ENCODE peak calls at places on chromosome 19, in seven cellular contexts. J is MM.1S, B is neuronal stem cell, O is SK-N-SH, N is trophoblast cell, S is H9, G is HCT116. Z is an unnamed sample.

GRCh38 chr19:55654833-55655647 is at the start of gene U2AF2:
- DNase-seq in J (peak), B (peak), O (peak), N (peak), S (peak), G (peak), Z (peak)

GRCh38 chr19:21569497-21569870 is 64.1 kb downstream of the ZNF429 start:
- DNase-seq in J (no peak), B (no peak), O (no peak), N (peak), S (no peak), G (no peak), Z (no peak)

GRCh38 chr19:38640368-38640767 is 7.1 kb upstream of the ACTN4 start:
- DNase-seq in J (no peak), B (no peak), O (no peak), N (peak), S (no peak), G (no peak), Z (no peak)

GRCh38 chr19:51702754-51703654 is 9.9 kb downstream of the SPACA6 start:
- DNase-seq in J (no peak), B (no peak), O (peak), N (peak), S (peak), G (no peak), Z (peak)

GRCh38 chr19:13839938-13840750 is 36.8 kb upstream of the NANOS3 start:
- DNase-seq in J (no peak), B (no peak), O (no peak), N (peak), S (peak), G (no peak), Z (no peak)

GRCh38 chr19:6800991-6801396 is 28.5 kb downstream of the VAV1 start:
- DNase-seq in J (peak), B (no peak), O (no peak), N (no peak), S (peak), G (peak), Z (no peak)

GRCh38 chr19:4506449-4507149 is 11.7 kb downstream of the PLIN4 start:
- DNase-seq in J (no peak), B (no peak), O (no peak), N (peak), S (no peak), G (no peak), Z (no peak)

GRCh38 chr19:38917921-38918491 is 6.0 kb upstream of the CCER2 start:
- DNase-seq in J (no peak), B (no peak), O (peak), N (peak), S (no peak), G (no peak), Z (peak)

GRCh38 chr19:13639342-13639929 is 124.9 kb upstream of the MRI1 start:
- DNase-seq in J (no peak), B (no peak), O (no peak), N (peak), S (no peak), G (no peak), Z (no peak)

GRCh38 chr19:35141627-35142401 is 1.2 kb upstream of the FXYD7 start:
- DNase-seq in J (no peak), B (no peak), O (no peak), N (peak), S (no peak), G (no peak), Z (peak)

GRCh38 chr19:27821418-27822018 is 1391.4 kb downstream of the UQCRFS1 start:
- DNase-seq in J (no peak), B (no peak), O (no peak), N (no peak), S (no peak), G (no peak), Z (no peak)

GRCh38 chr19:21751379-21751778 is 16.0 kb downstream of the ZNF100 start:
- DNase-seq in J (no peak), B (no peak), O (no peak), N (peak), S (no peak), G (no peak), Z (no peak)

GRCh38 chr19:38247734-38248268 is 8.4 kb downstream of the PPP1R14A start:
- DNase-seq in J (no peak), B (no peak), O (no peak), N (no peak), S (no peak), G (no peak), Z (no peak)

GRCh38 chr19:16175954-16176353 is 2.6 kb upstream of the CIB3 start:
- DNase-seq in J (peak), B (no peak), O (no peak), N (no peak), S (no peak), G (no peak), Z (no peak)

GRCh38 chr19:51887522-51888498 is at the start of gene ZNF577:
- DNase-seq in J (no peak), B (peak), O (peak), N (peak), S (peak), G (no peak), Z (peak)

GRCh38 chr19:34824686-34825085 is 51.7 kb upstream of the ZNF599 start:
- DNase-seq in J (no peak), B (no peak), O (no peak), N (no peak), S (no peak), G (no peak), Z (no peak)

GRCh38 chr19:55117063-55117635 is 288 bp downstream of the PPP1R12C start:
- DNase-seq in J (no peak), B (no peak), O (no peak), N (peak), S (no peak), G (no peak), Z (no peak)

GRCh38 chr19:40217027-40217810 is 965 bp downstream of the TTC9B start:
- DNase-seq in J (no peak), B (no peak), O (peak), N (peak), S (peak), G (peak), Z (peak)

GRCh38 chr19:10116085-10116865 is 3.4 kb downstream of the EIF3G start:
- DNase-seq in J (no peak), B (no peak), O (no peak), N (no peak), S (no peak), G (no peak), Z (no peak)
- H3K9ac ChIP-seq in J (no peak), B (no peak), O (no peak), N (no peak), S (no peak), G (no peak), Z (no peak)

GRCh38 chr19:17324357-17325114 is 10.1 kb downstream of the ANO8 start:
- DNase-seq in J (no peak), B (no peak), O (no peak), N (no peak), S (no peak), G (no peak), Z (no peak)
- H3K9ac ChIP-seq in J (no peak), B (no peak), O (no peak), N (no peak), S (no peak), G (no peak), Z (no peak)

GRCh38 chr19:42277821-42278809 is 9.1 kb downstream of the CIC start:
- DNase-seq in J (no peak), B (no peak), O (peak), N (no peak), S (peak), G (no peak), Z (no peak)
- H3K9ac ChIP-seq in J (no peak), B (peak), O (peak), N (peak), S (no peak), G (no peak), Z (no peak)

DNA sequence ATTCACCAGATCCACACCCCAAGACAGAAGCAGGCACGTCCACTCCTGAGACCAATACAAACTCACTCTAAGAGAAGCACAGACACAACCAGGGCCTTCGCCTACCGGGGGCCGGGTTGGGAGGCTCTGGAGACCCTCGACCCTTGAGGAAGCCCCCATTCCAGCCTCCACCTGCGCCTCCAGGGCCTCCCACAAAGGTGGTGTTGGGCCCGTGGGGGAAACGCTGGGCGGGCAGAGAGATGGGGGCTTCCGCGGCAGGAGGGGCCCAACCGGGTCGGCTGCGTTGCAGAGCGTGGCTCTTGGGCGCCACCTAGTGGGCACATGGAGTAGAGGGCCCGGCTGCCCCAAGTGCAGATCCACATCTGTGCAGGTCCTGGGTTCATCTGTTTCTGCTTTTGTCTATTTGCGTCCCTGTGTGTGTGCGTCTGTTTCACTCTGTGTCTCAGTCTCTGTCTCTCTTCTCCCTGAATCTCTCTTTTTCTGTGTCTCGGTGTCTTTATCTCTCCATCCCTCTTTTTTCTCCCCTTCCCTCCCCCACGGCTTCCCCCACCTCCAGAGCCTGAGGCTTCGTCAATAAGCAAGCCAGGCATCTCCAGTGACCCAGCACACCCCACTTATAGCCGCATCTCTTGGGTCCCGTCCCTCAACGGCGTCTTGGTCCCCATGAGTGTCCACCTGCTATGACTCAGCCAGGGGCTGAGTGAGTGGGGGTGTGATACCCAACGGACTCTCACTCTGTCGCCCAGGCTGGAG is 10.5 kb upstream of the TINCR start:
- DNase-seq in J (peak), B (peak), O (peak), N (peak), S (peak), G (no peak), Z (peak)
- H3K9ac ChIP-seq in J (no peak), B (no peak), O (no peak), N (no peak), S (no peak), G (no peak), Z (no peak)

GRCh38 chr19:2702170-2703076 is at the start of gene GNG7:
- DNase-seq in J (peak), B (peak), O (peak), N (peak), S (peak), G (peak), Z (peak)

GRCh38 chr19:2699413-2700142 is 2.9 kb downstream of the GNG7 start:
- DNase-seq in J (no peak), B (no peak), O (no peak), N (no peak), S (no peak), G (no peak), Z (no peak)

GRCh38 chr19:2700660-2701360 is 1.7 kb downstream of the GNG7 start:
- DNase-seq in J (no peak), B (no peak), O (no peak), N (no peak), S (no peak), G (no peak), Z (no peak)

GRCh38 chr19:2703077-2703437 is 563 bp upstream of the GNG7 start:
- DNase-seq in J (no peak), B (no peak), O (no peak), N (no peak), S (no peak), G (no peak), Z (no peak)

GRCh38 chr19:2701361-2702169 is 929 bp downstream of the GNG7 start:
- DNase-seq in J (no peak), B (no peak), O (no peak), N (no peak), S (no peak), G (no peak), Z (no peak)
- H3K9ac ChIP-seq in J (peak), B (no peak), O (no peak), N (no peak), S (peak), G (peak), Z (no peak)

GRCh38 chr19:46032597-46033025 is 8.2 kb downstream of the IGFL4 start:
- DNase-seq in J (no peak), B (no peak), O (no peak), N (no peak), S (no peak), G (no peak), Z (no peak)
- H3K9ac ChIP-seq in J (no peak), B (peak), O (no peak), N (no peak), S (no peak), G (no peak), Z (no peak)

GRCh38 chr19:1181606-1182005 is 7.5 kb upstream of the SBNO2 start:
- DNase-seq in J (no peak), B (no peak), O (no peak), N (peak), S (no peak), G (no peak), Z (no peak)

GRCh38 chr19:1175020-1175419 is 952 bp upstream of the SBNO2 start:
- DNase-seq in J (no peak), B (no peak), O (no peak), N (no peak), S (no peak), G (no peak), Z (no peak)

GRCh38 chr19:1173160-1173844 is 766 bp downstream of the SBNO2 start:
- DNase-seq in J (peak), B (no peak), O (peak), N (no peak), S (no peak), G (no peak), Z (peak)

GRCh38 chr19:1173845-1174809 is at the start of gene SBNO2:
- DNase-seq in J (peak), B (peak), O (peak), N (peak), S (peak), G (peak), Z (peak)

DNA sequence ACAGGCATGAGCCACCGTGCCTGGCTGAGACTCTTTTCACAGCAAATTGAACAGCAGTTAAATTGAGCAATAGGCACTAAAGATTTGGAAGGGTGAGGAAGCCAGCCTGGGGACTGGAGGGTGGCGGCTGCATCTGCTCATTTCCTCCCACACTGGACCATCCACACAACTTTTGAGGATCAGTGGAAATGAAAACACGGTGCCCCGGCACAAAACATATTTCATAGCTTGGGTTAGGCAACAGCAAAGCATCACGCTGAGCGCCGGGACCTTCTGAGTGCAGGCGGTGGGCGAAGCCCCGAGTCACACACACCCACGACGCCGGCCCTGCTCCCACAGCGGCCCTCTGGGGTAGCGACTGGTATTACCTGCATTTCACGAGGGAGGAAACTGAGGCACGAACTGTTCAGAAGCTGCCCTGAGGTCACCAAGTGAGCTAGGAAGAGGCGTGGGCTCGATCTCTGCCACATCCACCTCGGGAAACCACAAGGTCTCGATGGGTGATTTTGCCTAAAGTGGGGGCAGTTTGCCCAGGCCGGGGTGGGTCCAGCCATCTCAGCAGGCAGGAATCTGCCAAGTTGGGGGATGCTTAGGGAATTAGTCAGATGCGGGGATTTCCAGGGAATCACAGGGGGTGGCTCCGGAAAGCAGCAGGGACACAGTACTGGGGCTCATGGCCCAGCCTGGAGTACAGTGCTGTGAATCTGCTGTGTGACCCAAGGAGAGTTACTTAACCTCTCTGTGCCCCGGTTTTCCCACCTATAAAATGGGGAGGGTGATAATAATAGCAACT is 3.5 kb upstream of the SBNO2 start:
- DNase-seq in J (peak), B (no peak), O (no peak), N (peak), S (no peak), G (peak), Z (no peak)
- H3K9ac ChIP-seq in J (no peak), B (peak), O (peak), N (no peak), S (no peak), G (peak), Z (no peak)

DNA sequence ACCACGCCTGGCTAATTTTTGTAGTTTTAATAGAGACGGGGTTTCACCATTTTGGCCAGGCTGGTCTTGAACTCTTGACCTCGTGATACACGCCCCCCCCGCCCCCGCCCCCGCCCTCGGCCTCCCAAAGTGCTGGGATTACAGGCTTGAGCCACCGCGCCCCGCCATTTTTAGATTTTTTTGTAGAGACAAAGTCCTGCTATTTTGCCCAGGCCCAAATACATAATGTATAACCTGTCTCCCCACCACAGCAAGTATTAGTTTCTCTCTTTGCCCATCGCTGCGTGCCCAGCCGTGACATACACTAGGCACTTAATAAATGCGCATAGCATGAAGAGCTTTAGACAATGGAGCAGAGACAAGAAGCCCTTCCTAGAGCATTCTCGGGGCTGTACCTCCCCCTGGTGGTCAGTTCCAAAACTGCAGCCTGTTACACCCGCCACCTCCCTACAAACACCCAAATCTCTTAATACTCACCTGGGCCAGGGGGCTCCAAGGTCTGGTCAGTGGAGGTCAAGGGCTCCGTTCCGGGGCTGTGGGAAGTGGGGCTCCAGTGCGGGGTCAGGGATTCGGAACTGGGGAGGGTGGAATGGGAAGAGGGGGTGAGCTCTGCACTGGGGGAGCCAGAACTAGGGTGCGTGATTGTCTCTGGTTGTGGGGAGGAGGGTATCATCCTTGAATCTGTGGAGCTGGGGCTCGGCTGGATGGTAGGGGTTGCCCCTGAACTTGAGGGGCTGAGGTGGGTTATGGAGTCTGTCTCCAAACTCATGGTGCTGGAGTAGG is 22.5 kb downstream of the IQCN start:
- DNase-seq in J (peak), B (peak), O (peak), N (peak), S (peak), G (peak), Z (peak)
- H3K9ac ChIP-seq in J (no peak), B (no peak), O (no peak), N (no peak), S (no peak), G (no peak), Z (no peak)

DNA sequence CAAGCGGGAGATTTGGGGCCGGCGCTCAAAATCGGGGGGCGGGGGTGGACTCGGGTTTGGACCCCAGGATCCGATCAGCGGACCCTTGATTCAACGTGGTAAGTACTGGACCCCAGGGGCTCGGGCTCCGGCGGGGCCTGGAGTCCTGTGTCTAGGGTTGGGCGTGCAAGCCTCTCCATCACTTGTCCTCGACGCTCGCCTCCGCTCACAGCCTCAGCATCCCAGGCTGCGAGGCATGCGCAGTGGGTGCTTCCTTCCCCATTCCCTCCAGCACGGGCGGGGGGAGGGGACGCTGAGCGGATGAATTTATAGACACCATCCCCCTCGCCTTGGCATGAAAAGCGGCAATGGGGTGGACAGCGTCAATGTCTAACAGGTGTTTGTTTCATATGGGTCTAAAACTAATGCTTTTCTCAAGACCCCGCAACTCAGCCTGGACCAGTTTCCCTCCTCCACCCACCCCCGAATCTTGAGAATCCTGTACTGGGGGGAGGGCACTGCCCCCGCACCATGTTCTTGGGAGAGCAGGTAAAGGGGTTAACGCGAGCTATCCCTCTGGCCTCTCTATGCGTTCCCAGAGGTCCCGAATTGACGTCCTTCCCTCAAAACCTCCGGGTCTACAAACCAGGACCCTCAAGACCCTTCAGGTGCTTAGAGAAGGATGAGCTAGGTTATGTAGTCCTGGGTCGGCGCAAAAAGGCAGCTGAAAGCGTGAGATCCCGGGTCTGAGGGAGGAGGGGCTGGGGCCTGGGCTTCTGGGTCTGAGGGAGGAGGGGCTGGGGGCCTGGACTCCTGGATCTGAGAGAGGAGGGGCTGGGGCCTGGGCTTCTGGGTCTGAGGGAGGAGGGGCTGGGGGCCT is 556 bp downstream of the CPT1C start:
- DNase-seq in J (no peak), B (peak), O (peak), N (peak), S (peak), G (no peak), Z (peak)
- H3K9ac ChIP-seq in J (no peak), B (peak), O (peak), N (no peak), S (peak), G (peak), Z (peak)